ENCODE peak calls at places on chromosomes 6 and 20, in eight cellular contexts. W, D, R, T, Q, U, J and N are unnamed samples.

GRCh38 chr20:17646209-17646717 is 35.8 kb downstream of the RRBP1 start:
- DNase-seq in W (peak; percentile 64), D (peak; percentile 28), R (peak; percentile 38), T (peak; percentile 38), Q (no peak), U (no peak), J (no peak), N (no peak)

GRCh38 chr20:35886537-35886936 is 67.8 kb downstream of the SCAND1 start:
- DNase-seq in W (no peak), D (no peak), R (no peak), T (no peak), Q (no peak), U (no peak), J (no peak), N (peak; percentile 49)

GRCh38 chr20:51022227-51022802 is 592 bp downstream of the KCNG1 start:
- DNase-seq in W (no peak), D (no peak), R (no peak), T (no peak), Q (no peak), U (no peak), J (no peak), N (no peak)

GRCh38 chr6:158086706-158087518 is 81.2 kb downstream of the SERAC1 start:
- DNase-seq in W (peak; percentile 28), D (no peak), R (no peak), T (no peak), Q (peak; percentile 89), U (no peak), J (no peak), N (peak; percentile 44)

GRCh38 chr6:1916334-1916985 is 306.7 kb downstream of the FOXC1 start:
- DNase-seq in W (no peak), D (no peak), R (no peak), T (no peak), Q (no peak), U (peak; percentile 90), J (peak; percentile 73), N (no peak)

GRCh38 chr6:53496797-53497196 is 48.1 kb downstream of the GCLC start:
- DNase-seq in W (no peak), D (no peak), R (no peak), T (no peak), Q (no peak), U (peak; percentile 90), J (peak; percentile 89), N (no peak)

GRCh38 chr6:163949367-163949766 is 534.8 kb downstream of the QKI start:
- DNase-seq in W (no peak), D (no peak), R (no peak), T (no peak), Q (no peak), U (no peak), J (no peak), N (no peak)

GRCh38 chr6:7152467-7152866 is 44.7 kb downstream of the RREB1 start:
- DNase-seq in W (no peak), D (no peak), R (no peak), T (no peak), Q (no peak), U (no peak), J (no peak), N (no peak)

GRCh38 chr20:37266940-37267683 is 5.5 kb upstream of the GHRH start:
- DNase-seq in W (no peak), D (no peak), R (no peak), T (no peak), Q (peak; percentile 29), U (no peak), J (no peak), N (no peak)
- H3K4me3 ChIP-seq in W (no peak overlapping the region), D (no peak overlapping the region), R (no peak overlapping the region), T (no peak overlapping the region), Q (no peak overlapping the region), U (no peak overlapping the region), J (no peak overlapping the region), N (no peak overlapping the region)

GRCh38 chr6:3455121-3455489 is 1.7 kb downstream of the SLC22A23 start:
- DNase-seq in W (peak; percentile 63), D (peak; percentile 33), R (no peak), T (peak; percentile 62), Q (no peak), U (peak; percentile 56), J (peak; percentile 33), N (no peak)
- H3K4me3 ChIP-seq in W (peak overlapping the region; percentile 37), D (peak overlapping the region; percentile 68), R (peak overlapping the region; percentile 42), T (peak overlapping the region; percentile 59), Q (peak overlapping the region; percentile 72), U (peak overlapping the region; percentile 91), J (peak overlapping the region; percentile 89), N (peak overlapping the region; percentile 66)

GRCh38 chr20:37668166-37668565 is 25.7 kb upstream of the CTNNBL1 start:
- DNase-seq in W (no peak), D (no peak), R (no peak), T (no peak), Q (no peak), U (no peak), J (no peak), N (no peak)
- H3K4me3 ChIP-seq in W (no peak overlapping the region), D (no peak overlapping the region), R (no peak overlapping the region), T (no peak overlapping the region), Q (no peak overlapping the region), U (no peak overlapping the region), J (no peak overlapping the region), N (no peak overlapping the region)

GRCh38 chr6:166166314-166167257 is 1.1 kb downstream of the TBXT start:
- DNase-seq in W (no peak), D (no peak), R (no peak), T (no peak), Q (no peak), U (no peak), J (no peak), N (no peak)
- H3K4me3 ChIP-seq in W (no peak overlapping the region), D (no peak overlapping the region), R (peak overlapping the region; percentile 20), T (no peak overlapping the region), Q (no peak overlapping the region), U (no peak overlapping the region), J (no peak overlapping the region), N (no peak overlapping the region)

DNA sequence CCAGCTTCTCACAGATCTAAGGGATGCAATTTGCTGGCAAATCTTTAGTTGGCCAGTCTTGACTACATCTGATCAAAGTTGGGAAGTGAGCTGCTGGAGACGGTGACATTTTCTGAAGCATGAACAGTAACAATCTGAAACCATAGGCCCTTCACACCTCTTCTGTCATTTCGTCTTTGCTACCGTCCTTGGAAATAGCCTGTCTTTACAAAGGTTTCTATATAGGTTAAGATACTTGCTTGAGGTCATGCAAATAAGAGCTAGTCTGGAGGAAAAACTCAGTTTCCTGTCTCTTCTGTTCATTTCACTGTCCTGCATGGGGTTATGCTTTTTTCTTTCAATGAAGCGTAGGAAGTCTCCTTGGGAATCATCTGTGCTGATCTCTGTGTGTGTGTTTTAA is 55.6 kb downstream of the CARMIL1 start:
- DNase-seq in W (no peak), D (no peak), R (no peak), T (no peak), Q (no peak), U (no peak), J (no peak), N (no peak)
- H3K4me3 ChIP-seq in W (no peak overlapping the region), D (no peak overlapping the region), R (no peak overlapping the region), T (no peak overlapping the region), Q (no peak overlapping the region), U (no peak overlapping the region), J (no peak overlapping the region), N (no peak overlapping the region)

GRCh38 chr6:25727028-25727427 is 27.5 kb upstream of the SLC17A4 start:
- DNase-seq in W (no peak), D (no peak), R (no peak), T (no peak), Q (no peak), U (no peak), J (no peak), N (no peak)
- H3K4me3 ChIP-seq in W (no peak overlapping the region), D (no peak overlapping the region), R (no peak overlapping the region), T (no peak overlapping the region), Q (no peak overlapping the region), U (no peak overlapping the region), J (no peak overlapping the region), N (no peak overlapping the region)

DNA sequence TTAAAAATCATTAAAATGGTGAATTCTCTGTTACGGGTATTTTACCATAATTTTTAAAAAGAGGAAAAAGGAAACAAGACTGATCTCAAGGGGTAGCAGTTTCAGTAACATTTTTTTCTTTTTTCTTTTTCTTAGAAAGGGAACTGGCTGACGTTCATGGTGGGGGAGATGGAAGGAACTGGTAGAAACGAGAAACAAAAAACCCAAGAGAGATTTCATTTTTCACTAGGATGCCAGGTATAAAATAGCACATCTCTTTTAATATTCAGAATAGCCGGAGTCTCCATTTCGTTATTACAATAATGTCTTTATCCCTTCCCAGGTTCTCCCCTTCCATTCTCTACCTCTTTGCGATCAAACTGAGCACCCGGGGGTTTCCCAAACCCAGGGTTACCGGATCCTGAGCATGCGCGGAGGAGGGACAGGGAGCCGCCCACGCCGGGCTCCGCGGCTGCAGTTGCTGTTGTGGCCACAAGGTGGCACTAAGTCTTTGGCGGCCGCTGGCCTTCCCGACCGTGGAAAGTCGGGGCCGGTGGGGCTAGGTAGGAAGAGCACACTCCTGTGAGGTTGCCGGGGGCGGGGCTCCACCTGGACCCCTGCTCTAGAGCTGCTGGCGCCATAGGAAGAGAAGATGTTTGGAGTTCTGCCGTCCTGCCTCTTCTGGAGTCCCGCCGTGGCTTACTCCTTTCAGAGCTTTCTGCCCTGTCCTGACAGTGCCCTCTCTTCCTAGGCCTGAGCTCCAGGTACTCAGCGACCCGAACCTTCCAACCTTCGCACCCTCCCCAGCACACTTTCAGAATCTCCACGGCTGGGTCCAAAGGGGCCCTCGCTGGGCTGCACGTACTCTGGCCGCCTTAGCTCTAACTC is 146.8 kb downstream of the SH3BGRL2 start:
- DNase-seq in W (peak; percentile 82), D (peak; percentile 49), R (peak; percentile 94), T (peak; percentile 79), Q (peak; percentile 91), U (peak; percentile 83), J (peak; percentile 76), N (peak; percentile 83)
- H3K4me3 ChIP-seq in W (no peak overlapping the region), D (no peak overlapping the region), R (peak overlapping the region; percentile 20), T (peak overlapping the region; percentile 35), Q (peak overlapping the region; percentile 64), U (peak overlapping the region; percentile 73), J (peak overlapping the region; percentile 35), N (peak overlapping the region; percentile 40)